ENCODE peak calls at places on chromosomes 11 and 22, in eight cellular contexts. Q is activated CD4-positive, alpha-beta T cell treated with anti-CD3 and anti-CD28 coated beads for 4 hours; H is activated CD8-positive, alpha-beta memory T cell treated with anti-CD3 and anti-CD28 coated beads, Interleukin-2, amount 50 U/mL, for 48 hours; E is body of pancreas; G is NCI-H345; K is fibroblast of the aortic adventitia; J is stimulated activated CD4-positive, alpha-beta T cell treated with anti-CD3 and anti-CD28 coated beads, TNF-alpha, amount 100 ng/mL, for 48 hours; B is HCT116. W is an unnamed sample.

GRCh38 chr11:68939583-68940555 is 36.2 kb downstream of the IGHMBP2 start:
- DNase-seq in G (no peak), E (no peak), H (no peak), Q (no peak), J (no peak), K (no peak), B (no peak), W (no peak)

GRCh38 chr11:46461461-46461927 is 69.9 kb upstream of the CHRM4 start:
- DNase-seq in J (no peak), G (no peak), B (no peak), Q (no peak), E (no peak), H (no peak), K (no peak), W (peak)

GRCh38 chr11:119758291-119758690 is 29.3 kb upstream of the NECTIN1 start:
- DNase-seq in G (no peak), J (no peak), Q (no peak), E (no peak), H (no peak), B (no peak), K (peak), W (peak)

GRCh38 chr22:21641417-21641794 is 696 bp upstream of the SDF2L1 start:
- DNase-seq in K (peak), G (no peak), E (peak), J (no peak), B (no peak), H (no peak), Q (no peak), W (peak)

GRCh38 chr22:20027966-20028854 is 7.3 kb downstream of the TANGO2 start:
- DNase-seq in Q (no peak), J (no peak), K (peak), B (no peak), H (no peak), G (no peak), E (no peak), W (peak)

GRCh38 chr11:20887137-20887536 is 217.8 kb downstream of the NELL1 start:
- DNase-seq in B (no peak), Q (no peak), J (no peak), H (no peak), E (no peak), G (no peak), K (no peak), W (no peak)

GRCh38 chr11:35418282-35418846 is 994 bp downstream of the SLC1A2 start:
- DNase-seq in E (no peak), B (no peak), Q (no peak), J (no peak), G (peak), K (no peak), H (peak), W (no peak)

GRCh38 chr11:12235549-12235944 is 125.2 kb downstream of the MICAL2 start:
- DNase-seq in E (peak), Q (no peak), J (no peak), B (no peak), K (no peak), G (peak), H (no peak), W (peak)

GRCh38 chr11:58912124-58912523 is 27.2 kb upstream of the GLYATL1 start:
- DNase-seq in H (no peak), Q (no peak), K (peak), B (no peak), G (no peak), J (no peak), E (no peak), W (peak)

GRCh38 chr11:121909571-121909970 is 206.4 kb downstream of the BLID start:
- DNase-seq in B (no peak), Q (no peak), J (no peak), G (no peak), K (no peak), H (no peak), E (no peak), W (peak)

GRCh38 chr22:49360746-49361145 is 466.9 kb downstream of the BRD1 start:
- DNase-seq in K (no peak), H (no peak), G (no peak), E (no peak), J (no peak), Q (no peak), B (no peak), W (no peak)

GRCh38 chr11:123577081-123577598 is 77.3 kb downstream of the SCN3B start:
- DNase-seq in Q (peak), K (peak), B (peak), H (peak), G (peak), J (peak), E (peak), W (peak)

GRCh38 chr11:72333657-72334056 is 89.7 kb upstream of the PHOX2A start:
- DNase-seq in B (no peak), K (peak), G (no peak), Q (peak), H (no peak), E (no peak), J (peak), W (peak)

GRCh38 chr11:71420455-71421241 is 27.5 kb downstream of the DHCR7 start:
- DNase-seq in K (peak), H (no peak), J (peak), E (peak), G (peak), Q (no peak), B (peak), W (peak)

GRCh38 chr11:35047179-35047578 is 91.8 kb upstream of the CD44 start:
- DNase-seq in Q (peak), G (no peak), H (no peak), E (no peak), B (no peak), K (no peak), J (no peak), W (no peak)

GRCh38 chr22:17430298-17430900 is 61.1 kb downstream of the CECR2 start:
- DNase-seq in E (peak), H (no peak), G (no peak), Q (no peak), K (peak), J (no peak), B (no peak), W (no peak)

GRCh38 chr11:69840371-69841169 is 21.4 kb upstream of the FGF3 start:
- DNase-seq in K (no peak), H (peak), G (no peak), J (no peak), E (peak), B (peak), Q (no peak), W (no peak)

GRCh38 chr11:132200303-132200936 is 830.0 kb downstream of the NTM start:
- DNase-seq in H (no peak), E (no peak), G (peak), J (no peak), B (no peak), K (no peak), Q (no peak), W (no peak)

GRCh38 chr11:46977940-46978595 is 41.5 kb downstream of the CSTPP1 start:
- DNase-seq in E (no peak), H (no peak), K (no peak), Q (no peak), B (no peak), G (peak), J (no peak), W (peak)

GRCh38 chr11:1149545-1149944 is 8.2 kb upstream of the MUC5AC start:
- DNase-seq in Q (no peak), B (no peak), K (no peak), G (no peak), H (peak), E (no peak), J (no peak), W (no peak)

GRCh38 chr11:126318642-126319373 is 14.9 kb downstream of the DCPS start:
- DNase-seq in H (peak), E (peak), G (no peak), K (peak), J (no peak), Q (no peak), B (no peak), W (peak)

GRCh38 chr22:33897621-33897910 is 22.7 kb downstream of the LARGE1 start:
- DNase-seq in Q (no peak), G (peak), K (no peak), B (no peak), J (no peak), H (no peak), E (no peak), W (no peak)

W was measured in EH.